ENCODE peak calls at places on chromosomes 13 and 19, in seven cellular contexts. V is GM23338; L is substantia nigra; W is activated CD4-positive, alpha-beta T cell treated with anti-CD3 and anti-CD28 coated beads, Interleukin-2, amount 10 ng/mL, durations not matched to agents 24 days and 14 days; M is DND-41; Z is iris pigment epithelial cell; U is HEK293T. J is an unnamed sample.

GRCh38 chr13:69389899-69390298 is 717.7 kb upstream of the ATXN8OS start:
- DNase-seq in V (no peak), L (no peak), W (no peak), M (no peak), Z (peak), U (no peak), J (no peak)

GRCh38 chr13:67133476-67133875 is 96.7 kb downstream of the PCDH9 start:
- DNase-seq in V (no peak), L (no peak), W (no peak), M (no peak), Z (no peak), U (no peak), J (no peak)

GRCh38 chr19:41298327-41298964 is 11.5 kb upstream of the CCDC97 start:
- DNase-seq in V (no peak), L (no peak), W (peak), M (no peak), Z (peak), U (no peak), J (peak)

GRCh38 chr19:15194938-15195337 is 5.9 kb downstream of the NOTCH3 start:
- DNase-seq in V (no peak), L (no peak), W (no peak), M (no peak), Z (peak), U (no peak), J (peak)

GRCh38 chr13:96822900-96823299 is 171.4 kb downstream of the OXGR1 start:
- DNase-seq in V (peak), L (no peak), W (no peak), M (no peak), Z (peak), U (peak), J (peak)

GRCh38 chr19:49475191-49475932 is 1.3 kb downstream of the FLT3LG start:
- DNase-seq in V (no peak), L (no peak), W (peak), M (no peak), Z (no peak), U (no peak), J (no peak)

GRCh38 chr19:423691-424466 is 14.9 kb upstream of the C2CD4C start:
- DNase-seq in V (no peak), L (no peak), W (no peak), M (no peak), Z (no peak), U (no peak), J (no peak)

GRCh38 chr13:48626726-48627451 is 26.8 kb upstream of the CYSLTR2 start:
- DNase-seq in V (no peak), L (no peak), W (no peak), M (no peak), Z (peak), U (no peak), J (no peak)

GRCh38 chr13:72141845-72142470 is 275.0 kb upstream of the DACH1 start:
- DNase-seq in V (no peak), L (no peak), W (no peak), M (no peak), Z (peak), U (no peak), J (no peak)

GRCh38 chr13:48125794-48126228 is 30.9 kb upstream of the MED4 start:
- DNase-seq in V (no peak), L (no peak), W (no peak), M (no peak), Z (peak), U (no peak), J (no peak)

GRCh38 chr13:99417151-99417820 is 84.0 kb upstream of the TM9SF2 start:
- DNase-seq in V (peak), L (no peak), W (no peak), M (peak), Z (no peak), U (no peak), J (no peak)

GRCh38 chr19:45428385-45429231 is 4.9 kb upstream of the ERCC1 start:
- DNase-seq in V (peak), L (no peak), W (peak), M (no peak), Z (no peak), U (peak), J (peak)

GRCh38 chr19:30677702-30678101 is 305.5 kb downstream of the ZNF536 start:
- DNase-seq in V (no peak), L (no peak), W (no peak), M (no peak), Z (no peak), U (no peak), J (no peak)

J was measured in EL.